ENCODE peak calls at places on chromosome 4, in four cellular contexts. T is EL, G is Kasumi-1, X is hypothalamus. V is an unnamed sample.

GRCh38 chr4:101156619-101157310 is 190.6 kb downstream of the PPP3CA start:
- DNase-seq in T (no peak), G (no peak), X (no peak), V (no peak)

GRCh38 chr4:156230151-156230550 is 276.5 kb upstream of the CTSO start:
- DNase-seq in T (no peak), G (no peak), X (no peak), V (no peak)

GRCh38 chr4:130395871-130396270 is 1299.9 kb downstream of the C4orf33 start:
- DNase-seq in T (peak), G (no peak), X (no peak), V (no peak)

GRCh38 chr4:174314770-174315169 is 31.1 kb downstream of the CEP44 start:
- DNase-seq in T (peak), G (no peak), X (no peak), V (no peak)

GRCh38 chr4:7424553-7425111 is 10.1 kb downstream of the PSAPL1 start:
- DNase-seq in T (no peak), G (no peak), X (no peak), V (no peak)

GRCh38 chr4:111556141-111556781 is 589.0 kb upstream of the FAM241A start:
- DNase-seq in T (peak), G (no peak), X (no peak), V (no peak)

GRCh38 chr4:6760865-6761264 is 21.7 kb upstream of the KIAA0232 start:
- DNase-seq in T (no peak), G (no peak), X (no peak), V (no peak)

GRCh38 chr4:151035321-151035720 is 20.2 kb upstream of the LRBA start:
- DNase-seq in T (no peak), G (no peak), X (no peak), V (no peak)

GRCh38 chr4:113384600-113384999 is 335.1 kb downstream of the ANK2 start:
- DNase-seq in T (peak), G (no peak), X (no peak), V (no peak)

GRCh38 chr4:89563431-89563830 is 255.8 kb upstream of the GPRIN3 start:
- DNase-seq in T (no peak), G (no peak), X (no peak), V (no peak)

GRCh38 chr4:173013232-173013932 is 155.2 kb upstream of the GALNT7 start:
- DNase-seq in T (peak), G (peak), X (peak), V (peak)

GRCh38 chr4:107760281-107760947 is 40.4 kb upstream of the PAPSS1 start:
- DNase-seq in T (peak), G (no peak), X (no peak), V (no peak)

GRCh38 chr4:123233409-123233808 is 163.2 kb upstream of the SPRY1 start:
- DNase-seq in T (no peak), G (peak), X (no peak), V (no peak)

GRCh38 chr4:69470561-69470960 is 25.1 kb downstream of the UGT2B4 start:
- DNase-seq in T (no peak), G (no peak), X (no peak), V (no peak)

GRCh38 chr4:31788676-31789075 is 1068.5 kb downstream of the PCDH7 start:
- DNase-seq in T (no peak), G (no peak), X (no peak), V (no peak)

GRCh38 chr4:151806511-151806927 is 45.7 kb upstream of the GATB start:
- DNase-seq in T (peak), G (no peak), X (no peak), V (no peak)

GRCh38 chr4:152535236-152535902 is 523 bp downstream of the FBXW7 start:
- DNase-seq in T (no peak), G (no peak), X (no peak), V (peak)

GRCh38 chr4:121656269-121656641 is 40.5 kb downstream of the ANXA5 start:
- DNase-seq in T (peak), G (peak), X (no peak), V (peak)

GRCh38 chr4:52081216-52081615 is 30.1 kb downstream of the SPATA18 start:
- DNase-seq in T (no peak), G (no peak), X (no peak), V (peak)

GRCh38 chr4:166279261-166279660 is 406.2 kb downstream of the TLL1 start:
- DNase-seq in T (no peak), G (no peak), X (no peak), V (no peak)

GRCh38 chr4:67973608-67974007 is 10.3 kb upstream of the TMPRSS11A start:
- DNase-seq in T (no peak), G (no peak), X (no peak), V (no peak)

GRCh38 chr4:94690851-94691254 is 66.9 kb upstream of the BMPR1B start:
- DNase-seq in T (peak), G (no peak), X (no peak), V (no peak)

GRCh38 chr4:117796677-117797076 is 237.6 kb upstream of the NDST3 start:
- DNase-seq in T (no peak), G (no peak), X (no peak), V (no peak)

GRCh38 chr4:24657768-24658617 is 73.6 kb upstream of the DHX15 start:
- DNase-seq in T (peak), G (peak), X (no peak), V (peak)